ENCODE peak calls at places on chromosomes 6 and 20, in seven cellular contexts. F is HTR-8/SVneo, Q is body of pancreas, A is mesothelial cell of epicardium, W is amygdala, J is Right ventricle myocardium superior, Y is epithelial cell of esophagus. X is an unnamed sample.

GRCh38 chr6:42727084-42727601 is 4.7 kb upstream of the PRPH2 start:
- DNase-seq in A (no peak), Y (no peak), F (no peak), W (no peak), J (peak), Q (peak), X (no peak)

GRCh38 chr20:9574182-9574581 is 59.8 kb downstream of the LAMP5 start:
- DNase-seq in Q (no peak), A (no peak), Y (no peak), W (no peak), J (no peak), F (no peak), X (no peak)

GRCh38 chr6:38039497-38039896 is 220.0 kb downstream of the ZFAND3 start:
- DNase-seq in F (no peak), W (no peak), Y (no peak), J (no peak), Q (no peak), A (no peak), X (no peak)

GRCh38 chr20:18879262-18879661 is 65.7 kb downstream of the SCP2D1 start:
- DNase-seq in J (no peak), F (no peak), W (no peak), A (no peak), Y (peak), Q (no peak), X (no peak)

GRCh38 chr6:163630991-163631390 is 216.5 kb downstream of the QKI start:
- DNase-seq in J (no peak), Q (no peak), W (no peak), Y (no peak), F (no peak), A (no peak), X (no peak)

GRCh38 chr6:39686980-39687379 is 38.2 kb downstream of the KIF6 start:
- DNase-seq in F (no peak), A (no peak), Q (no peak), W (no peak), J (no peak), Y (no peak), X (no peak)

GRCh38 chr6:104123227-104123626 is 736.5 kb downstream of the HACE1 start:
- DNase-seq in A (no peak), F (no peak), W (no peak), Q (no peak), Y (no peak), J (no peak), X (no peak)

GRCh38 chr6:31651602-31652191 is 764 bp downstream of the BAG6 start:
- DNase-seq in Q (peak), Y (peak), A (no peak), F (peak), W (no peak), J (no peak), X (no peak)

GRCh38 chr6:73854998-73855718 is 159.2 kb downstream of the CD109 start:
- DNase-seq in A (no peak), J (no peak), Y (peak), F (peak), W (no peak), Q (no peak), X (peak)

GRCh38 chr6:87483929-87484328 is 11.2 kb downstream of the SLC35A1 start:
- DNase-seq in F (no peak), J (no peak), A (no peak), Y (peak), W (no peak), Q (no peak), X (peak)

GRCh38 chr6:26131618-26132017 is 44.4 kb downstream of the HFE start:
- DNase-seq in Y (no peak), W (no peak), J (no peak), Q (no peak), F (no peak), A (no peak), X (no peak)

GRCh38 chr6:118980063-118980462 is 45.1 kb upstream of the MCM9 start:
- DNase-seq in A (no peak), Q (no peak), J (peak), F (no peak), Y (peak), W (no peak), X (no peak)

GRCh38 chr20:54364919-54365318 is 110.5 kb upstream of the DOK5 start:
- DNase-seq in Q (no peak), Y (no peak), W (no peak), J (no peak), F (no peak), A (no peak), X (no peak)

GRCh38 chr6:45538636-45539035 is 160.9 kb upstream of the SUPT3H start:
- DNase-seq in J (no peak), A (no peak), Q (peak), W (no peak), Y (no peak), F (no peak), X (no peak)

GRCh38 chr6:149166324-149166723 is 151.2 kb upstream of the TAB2 start:
- DNase-seq in J (no peak), Q (no peak), W (no peak), A (no peak), Y (no peak), F (no peak), X (no peak)

GRCh38 chr6:117530467-117531242 is 48.2 kb downstream of the DCBLD1 start:
- DNase-seq in A (no peak), W (no peak), F (no peak), Y (no peak), J (no peak), Q (no peak), X (no peak)

GRCh38 chr20:41135187-41135887 is 2.0 kb upstream of the PLCG1 start:
- DNase-seq in F (peak), J (peak), W (no peak), Y (peak), Q (peak), A (no peak), X (no peak)

GRCh38 chr20:3041818-3042504 is 1.5 kb upstream of the GNRH2 start:
- DNase-seq in F (no peak), W (no peak), A (no peak), Q (peak), Y (peak), J (no peak), X (no peak)

GRCh38 chr6:53441761-53442160 is 93.0 kb upstream of the ELOVL5 start:
- DNase-seq in Q (no peak), F (no peak), W (no peak), A (no peak), Y (peak), J (no peak), X (no peak)

X was measured in HS-5.